ENCODE peak calls at places on chromosomes 7 and 10, in seven cellular contexts. One of them, this sample, is unnamed.

GRCh38 chr10:132194726-132195125 is 8.0 kb downstream of the DPYSL4 start:
- DNase-seq in H9: no peak
- DNase-seq in H1: no peak
- DNase-seq in mesenchymal stem cell: no peak
- DNase-seq in trophoblast cell: no peak
- DNase-seq in neuronal stem cell: no peak
- DNase-seq in mesendoderm: no peak
- DNase-seq in this sample: no peak

GRCh38 chr10:77062381-77062780 is 575.2 kb downstream of the KCNMA1 start:
- DNase-seq in H1: no peak
- DNase-seq in mesendoderm: no peak
- DNase-seq in mesenchymal stem cell: no peak
- DNase-seq in trophoblast cell: no peak
- DNase-seq in H9: no peak
- DNase-seq in neuronal stem cell: no peak
- DNase-seq in this sample: no peak

GRCh38 chr10:28095791-28096367 is 97.0 kb upstream of the ODAD2 start:
- DNase-seq in H1: no peak
- DNase-seq in mesendoderm: no peak
- DNase-seq in trophoblast cell: no peak
- DNase-seq in mesenchymal stem cell: no peak
- DNase-seq in neuronal stem cell: no peak
- DNase-seq in H9: no peak
- DNase-seq in this sample: no peak

GRCh38 chr7:104327963-104328307 is 468 bp upstream of the LHFPL3 start:
- DNase-seq in H1: no peak
- DNase-seq in neuronal stem cell: peak
- DNase-seq in H9: peak
- DNase-seq in mesendoderm: peak
- DNase-seq in trophoblast cell: no peak
- DNase-seq in mesenchymal stem cell: no peak
- DNase-seq in this sample: no peak

GRCh38 chr7:122632238-122632637 is 66.7 kb downstream of the RNF133 start:
- DNase-seq in mesendoderm: no peak
- DNase-seq in H9: no peak
- DNase-seq in trophoblast cell: no peak
- DNase-seq in neuronal stem cell: no peak
- DNase-seq in mesenchymal stem cell: no peak
- DNase-seq in H1: no peak
- DNase-seq in this sample: no peak

GRCh38 chr7:28258240-28258639 is 77.6 kb upstream of the JAZF1 start:
- DNase-seq in trophoblast cell: no peak
- DNase-seq in H1: no peak
- DNase-seq in mesendoderm: no peak
- DNase-seq in neuronal stem cell: no peak
- DNase-seq in H9: no peak
- DNase-seq in mesenchymal stem cell: no peak
- DNase-seq in this sample: no peak

GRCh38 chr10:77284797-77285196 is 352.8 kb downstream of the KCNMA1 start:
- DNase-seq in trophoblast cell: peak
- DNase-seq in mesendoderm: no peak
- DNase-seq in H1: no peak
- DNase-seq in H9: no peak
- DNase-seq in neuronal stem cell: no peak
- DNase-seq in mesenchymal stem cell: no peak
- DNase-seq in this sample: no peak

GRCh38 chr10:62244785-62245595 is 23.7 kb downstream of the RTKN2 start:
- DNase-seq in H1: no peak
- DNase-seq in mesenchymal stem cell: peak
- DNase-seq in mesendoderm: peak
- DNase-seq in neuronal stem cell: peak
- DNase-seq in H9: no peak
- DNase-seq in trophoblast cell: peak
- DNase-seq in this sample: peak

GRCh38 chr7:101739757-101740398 is 77.5 kb upstream of the CUX1 start:
- DNase-seq in mesendoderm: no peak
- DNase-seq in mesenchymal stem cell: no peak
- DNase-seq in H1: no peak
- DNase-seq in neuronal stem cell: no peak
- DNase-seq in trophoblast cell: peak
- DNase-seq in H9: no peak
- DNase-seq in this sample: no peak

GRCh38 chr7:96729795-96730194 is 20.1 kb upstream of the SEM1 start:
- DNase-seq in H1: no peak
- DNase-seq in neuronal stem cell: no peak
- DNase-seq in mesendoderm: no peak
- DNase-seq in H9: no peak
- DNase-seq in mesenchymal stem cell: no peak
- DNase-seq in trophoblast cell: peak
- DNase-seq in this sample: no peak

GRCh38 chr7:20578257-20578771 is 37.2 kb upstream of the ABCB5 start:
- DNase-seq in neuronal stem cell: no peak
- DNase-seq in H1: no peak
- DNase-seq in mesenchymal stem cell: no peak
- DNase-seq in mesendoderm: no peak
- DNase-seq in H9: no peak
- DNase-seq in trophoblast cell: peak
- DNase-seq in this sample: no peak

GRCh38 chr7:7452652-7453051 is 83.0 kb downstream of the COL28A1 start:
- DNase-seq in H9: no peak
- DNase-seq in mesendoderm: no peak
- DNase-seq in mesenchymal stem cell: no peak
- DNase-seq in trophoblast cell: no peak
- DNase-seq in H1: no peak
- DNase-seq in neuronal stem cell: no peak
- DNase-seq in this sample: no peak

GRCh38 chr10:33195608-33196376 is 138.7 kb downstream of the NRP1 start:
- DNase-seq in H1: no peak
- DNase-seq in mesenchymal stem cell: peak
- DNase-seq in H9: no peak
- DNase-seq in trophoblast cell: no peak
- DNase-seq in neuronal stem cell: no peak
- DNase-seq in mesendoderm: no peak
- DNase-seq in this sample: peak

GRCh38 chr7:31758770-31759169 is 71.8 kb downstream of the PPP1R17 start:
- DNase-seq in mesendoderm: no peak
- DNase-seq in H1: no peak
- DNase-seq in neuronal stem cell: no peak
- DNase-seq in mesenchymal stem cell: no peak
- DNase-seq in trophoblast cell: no peak
- DNase-seq in H9: no peak
- DNase-seq in this sample: peak

GRCh38 chr10:43814611-43815010 is 165.9 kb upstream of the ZNF32 start:
- DNase-seq in neuronal stem cell: no peak
- DNase-seq in mesendoderm: no peak
- DNase-seq in trophoblast cell: no peak
- DNase-seq in mesenchymal stem cell: no peak
- DNase-seq in H1: no peak
- DNase-seq in H9: no peak
- DNase-seq in this sample: peak

GRCh38 chr10:133097961-133098360 is 10.2 kb downstream of the ADGRA1 start:
- DNase-seq in H9: no peak
- DNase-seq in neuronal stem cell: no peak
- DNase-seq in trophoblast cell: no peak
- DNase-seq in mesendoderm: no peak
- DNase-seq in mesenchymal stem cell: no peak
- DNase-seq in H1: no peak
- DNase-seq in this sample: no peak

GRCh38 chr7:80851896-80852476 is 66.9 kb downstream of the SEMA3C start:
- DNase-seq in trophoblast cell: peak
- DNase-seq in neuronal stem cell: no peak
- DNase-seq in mesendoderm: no peak
- DNase-seq in H1: no peak
- DNase-seq in H9: no peak
- DNase-seq in mesenchymal stem cell: peak
- DNase-seq in this sample: peak

GRCh38 chr10:32413513-32413912 is 32.4 kb upstream of the CCDC7 start:
- DNase-seq in H9: no peak
- DNase-seq in mesenchymal stem cell: peak
- DNase-seq in mesendoderm: no peak
- DNase-seq in trophoblast cell: peak
- DNase-seq in neuronal stem cell: no peak
- DNase-seq in H1: no peak
- DNase-seq in this sample: peak

GRCh38 chr7:145339319-145339718 is 503.5 kb upstream of the TPK1 start:
- DNase-seq in mesenchymal stem cell: no peak
- DNase-seq in trophoblast cell: no peak
- DNase-seq in H1: no peak
- DNase-seq in mesendoderm: peak
- DNase-seq in neuronal stem cell: no peak
- DNase-seq in H9: no peak
- DNase-seq in this sample: no peak

GRCh38 chr7:79506481-79506880 is 53.0 kb upstream of the MAGI2 start:
- DNase-seq in mesenchymal stem cell: peak
- DNase-seq in trophoblast cell: peak
- DNase-seq in H1: no peak
- DNase-seq in mesendoderm: peak
- DNase-seq in neuronal stem cell: peak
- DNase-seq in H9: no peak
- DNase-seq in this sample: peak

GRCh38 chr10:75405201-75406143 is 3.9 kb upstream of the ZNF503 start:
- DNase-seq in H1: peak
- DNase-seq in neuronal stem cell: peak
- DNase-seq in H9: peak
- DNase-seq in mesenchymal stem cell: no peak
- DNase-seq in mesendoderm: peak
- DNase-seq in trophoblast cell: no peak
- DNase-seq in this sample: no peak

GRCh38 chr7:105268056-105268455 is 120.7 kb downstream of the SRPK2 start:
- DNase-seq in trophoblast cell: peak
- DNase-seq in H1: no peak
- DNase-seq in H9: no peak
- DNase-seq in neuronal stem cell: no peak
- DNase-seq in mesendoderm: no peak
- DNase-seq in mesenchymal stem cell: peak
- DNase-seq in this sample: peak

GRCh38 chr7:99860281-99861127 is 16.3 kb downstream of the OR2AE1 start:
- DNase-seq in neuronal stem cell: no peak
- DNase-seq in mesendoderm: no peak
- DNase-seq in mesenchymal stem cell: no peak
- DNase-seq in H1: no peak
- DNase-seq in H9: no peak
- DNase-seq in trophoblast cell: peak
- DNase-seq in this sample: peak

GRCh38 chr10:26855186-26855585 is 5.6 kb downstream of the ABI1 start:
- DNase-seq in neuronal stem cell: no peak
- DNase-seq in mesenchymal stem cell: peak
- DNase-seq in trophoblast cell: peak
- DNase-seq in mesendoderm: no peak
- DNase-seq in H9: no peak
- DNase-seq in H1: no peak
- DNase-seq in this sample: peak

GRCh38 chr7:143003393-143004051 is 23.4 kb downstream of the OR9A2 start:
- DNase-seq in mesendoderm: peak
- DNase-seq in neuronal stem cell: peak
- DNase-seq in H9: no peak
- DNase-seq in H1: no peak
- DNase-seq in trophoblast cell: peak
- DNase-seq in mesenchymal stem cell: peak
- DNase-seq in this sample: peak
- H4K8ac ChIP-seq in mesendoderm: no peak
- H4K8ac ChIP-seq in neuronal stem cell: no peak
- H4K8ac ChIP-seq in H9: no peak
- H4K8ac ChIP-seq in H1: no peak
- H4K8ac ChIP-seq in trophoblast cell: peak
- H4K8ac ChIP-seq in mesenchymal stem cell: peak
- H4K8ac ChIP-seq in this sample: no peak

GRCh38 chr10:15821046-15821683 is 39.1 kb downstream of the MINDY3 start:
- DNase-seq in mesenchymal stem cell: no peak
- DNase-seq in trophoblast cell: peak
- DNase-seq in H9: no peak
- DNase-seq in neuronal stem cell: no peak
- DNase-seq in H1: no peak
- DNase-seq in mesendoderm: no peak
- DNase-seq in this sample: no peak
- H4K8ac ChIP-seq in mesenchymal stem cell: no peak
- H4K8ac ChIP-seq in trophoblast cell: no peak
- H4K8ac ChIP-seq in H9: no peak
- H4K8ac ChIP-seq in neuronal stem cell: no peak
- H4K8ac ChIP-seq in H1: no peak
- H4K8ac ChIP-seq in mesendoderm: no peak
- H4K8ac ChIP-seq in this sample: no peak

GRCh38 chr10:79130846-79131245 is 62.1 kb downstream of the ZMIZ1 start:
- DNase-seq in trophoblast cell: no peak
- DNase-seq in H9: peak
- DNase-seq in mesenchymal stem cell: peak
- DNase-seq in neuronal stem cell: no peak
- DNase-seq in mesendoderm: peak
- DNase-seq in H1: no peak
- DNase-seq in this sample: no peak
- H4K8ac ChIP-seq in trophoblast cell: no peak
- H4K8ac ChIP-seq in H9: no peak
- H4K8ac ChIP-seq in mesenchymal stem cell: no peak
- H4K8ac ChIP-seq in neuronal stem cell: no peak
- H4K8ac ChIP-seq in mesendoderm: no peak
- H4K8ac ChIP-seq in H1: no peak
- H4K8ac ChIP-seq in this sample: peak

GRCh38 chr7:4156190-4156589 is 525.9 kb upstream of the FOXK1 start:
- DNase-seq in H1: no peak
- DNase-seq in mesendoderm: no peak
- DNase-seq in neuronal stem cell: no peak
- DNase-seq in mesenchymal stem cell: no peak
- DNase-seq in trophoblast cell: no peak
- DNase-seq in H9: no peak
- DNase-seq in this sample: no peak

GRCh38 chr7:4151926-4152549 is 530.1 kb upstream of the FOXK1 start:
- DNase-seq in mesendoderm: no peak
- DNase-seq in H9: no peak
- DNase-seq in mesenchymal stem cell: no peak
- DNase-seq in trophoblast cell: no peak
- DNase-seq in H1: no peak
- DNase-seq in neuronal stem cell: no peak
- DNase-seq in this sample: no peak

GRCh38 chr7:4151524-4151923 is 530.6 kb upstream of the FOXK1 start:
- DNase-seq in mesendoderm: no peak
- DNase-seq in trophoblast cell: no peak
- DNase-seq in H1: no peak
- DNase-seq in H9: no peak
- DNase-seq in neuronal stem cell: no peak
- DNase-seq in mesenchymal stem cell: no peak
- DNase-seq in this sample: no peak

GRCh38 chr7:4157651-4158050 is 524.4 kb upstream of the FOXK1 start:
- DNase-seq in H9: no peak
- DNase-seq in H1: no peak
- DNase-seq in mesendoderm: no peak
- DNase-seq in mesenchymal stem cell: no peak
- DNase-seq in neuronal stem cell: no peak
- DNase-seq in trophoblast cell: no peak
- DNase-seq in this sample: no peak

GRCh38 chr7:4154882-4155281 is 527.2 kb upstream of the FOXK1 start:
- DNase-seq in mesenchymal stem cell: no peak
- DNase-seq in neuronal stem cell: no peak
- DNase-seq in H9: no peak
- DNase-seq in trophoblast cell: no peak
- DNase-seq in H1: no peak
- DNase-seq in mesendoderm: peak
- DNase-seq in this sample: no peak
- H4K8ac ChIP-seq in mesenchymal stem cell: no peak
- H4K8ac ChIP-seq in neuronal stem cell: no peak
- H4K8ac ChIP-seq in H9: no peak
- H4K8ac ChIP-seq in trophoblast cell: no peak
- H4K8ac ChIP-seq in H1: no peak
- H4K8ac ChIP-seq in mesendoderm: no peak
- H4K8ac ChIP-seq in this sample: no peak